ENCODE peak calls at places on chromosome 19, in seven cellular contexts. G, P, A, V, F, J and I are unnamed samples.

GRCh38 chr19:10061717-10062310 is 24.3 kb upstream of the SHFL start:
- DNase-seq in G (peak; percentile 83), P (no peak), A (no peak), V (no peak), F (no peak), J (no peak), I (no peak)

GRCh38 chr19:35757231-35757748 is 461 bp upstream of the HSPB6 start:
- DNase-seq in G (peak; percentile 46), P (no peak), A (peak; percentile 70), V (no peak), F (no peak), J (peak; percentile 24), I (no peak)

GRCh38 chr19:19642506-19643157 is 825 bp downstream of the GMIP start:
- DNase-seq in G (peak; percentile 47), P (no peak), A (peak; percentile 79), V (peak; percentile 61), F (no peak), J (no peak), I (peak; percentile 71)

GRCh38 chr19:56360841-56361240 is 32.5 kb downstream of the ZNF582 start:
- DNase-seq in G (no peak), P (no peak), A (no peak), V (no peak), F (no peak), J (no peak), I (no peak)

GRCh38 chr19:4985551-4985991 is 16.7 kb downstream of the KDM4B start:
- DNase-seq in G (no peak), P (no peak), A (peak; percentile 41), V (no peak), F (no peak), J (no peak), I (no peak)

GRCh38 chr19:4456566-4456842 is 1.1 kb downstream of the UBXN6 start:
- DNase-seq in G (peak; percentile 50), P (no peak), A (peak; percentile 55), V (peak; percentile 27), F (no peak), J (no peak), I (peak; percentile 26)

GRCh38 chr19:7961930-7962626 is 18.6 kb upstream of the TIMM44 start:
- DNase-seq in G (no peak), P (no peak), A (no peak), V (no peak), F (no peak), J (no peak), I (no peak)

GRCh38 chr19:29952646-29953045 is 10.6 kb downstream of the URI1 start:
- DNase-seq in G (no peak), P (no peak), A (no peak), V (no peak), F (no peak), J (no peak), I (no peak)

GRCh38 chr19:4737955-4738580 is 14.4 kb upstream of the DPP9 start:
- DNase-seq in G (no peak), P (no peak), A (peak; percentile 70), V (no peak), F (no peak), J (no peak), I (no peak)

GRCh38 chr19:49224856-49225255 is 67.3 kb downstream of the TRPM4 start:
- DNase-seq in G (peak; percentile 53), P (peak; percentile 56), A (peak; percentile 66), V (no peak), F (no peak), J (peak; percentile 55), I (no peak)

GRCh38 chr19:10474962-10475451 is 28.1 kb downstream of the KEAP1 start:
- DNase-seq in G (no peak), P (no peak), A (peak; percentile 1), V (no peak), F (no peak), J (no peak), I (no peak)

GRCh38 chr19:1360818-1361461 is 22.8 kb upstream of the NDUFS7 start:
- DNase-seq in G (no peak), P (no peak), A (peak; percentile 97), V (no peak), F (no peak), J (no peak), I (no peak)

GRCh38 chr19:1503089-1503924 is 9.5 kb downstream of the ADAMTSL5 start:
- DNase-seq in G (peak; percentile 83), P (no peak), A (peak; percentile 82), V (peak; percentile 74), F (no peak), J (no peak), I (peak; percentile 67)

GRCh38 chr19:1904385-1905070 is 671 bp upstream of the ADAT3 start:
- DNase-seq in G (no peak), P (peak; percentile 75), A (no peak), V (no peak), F (peak; percentile 86), J (no peak), I (peak; percentile 54)

GRCh38 chr19:7373862-7374261 is 25.1 kb downstream of the ARHGEF18 start:
- DNase-seq in G (no peak), P (no peak), A (no peak), V (no peak), F (no peak), J (peak; percentile 35), I (no peak)

GRCh38 chr19:44684892-44685847 is 13.8 kb upstream of the CEACAM16 start:
- DNase-seq in G (peak; percentile 26), P (no peak), A (no peak), V (no peak), F (no peak), J (peak; percentile 37), I (no peak)

GRCh38 chr19:5086725-5087439 is 118.0 kb downstream of the KDM4B start:
- DNase-seq in G (no peak), P (peak; percentile 76), A (peak; percentile 58), V (no peak), F (no peak), J (no peak), I (no peak)

GRCh38 chr19:55340144-55340783 is 588 bp downstream of the KMT5C start:
- DNase-seq in G (peak; percentile 38), P (no peak), A (peak; percentile 63), V (no peak), F (no peak), J (no peak), I (no peak)

GRCh38 chr19:18431351-18432197 is 6.4 kb downstream of the ISYNA1 start:
- DNase-seq in G (no peak), P (no peak), A (no peak), V (no peak), F (no peak), J (no peak), I (no peak)

GRCh38 chr19:18432275-18433038 is 5.5 kb downstream of the ISYNA1 start:
- DNase-seq in G (no peak), P (no peak), A (no peak), V (no peak), F (no peak), J (no peak), I (no peak)

GRCh38 chr19:18434411-18435184 is 3.3 kb downstream of the ISYNA1 start:
- DNase-seq in G (no peak), P (no peak), A (no peak), V (no peak), F (no peak), J (no peak), I (no peak)

GRCh38 chr19:18433735-18434398 is 4.1 kb downstream of the ISYNA1 start:
- DNase-seq in G (peak; percentile 57), P (no peak), A (peak; percentile 82), V (no peak), F (no peak), J (no peak), I (no peak)

GRCh38 chr19:18433039-18433691 is 4.8 kb downstream of the ISYNA1 start:
- DNase-seq in G (peak; percentile 54), P (no peak), A (peak; percentile 75), V (no peak), F (no peak), J (no peak), I (peak; percentile 73)
- TF ChIP-seq POLR2AphosphoS5 in G (no peak), P (no peak), A (no peak), V (peak; percentile 76), F (peak; percentile 66), J (no peak), I (peak; percentile 67)

GRCh38 chr19:15265849-15266248 is 33.6 kb upstream of the EPHX3 start:
- DNase-seq in G (no peak), P (no peak), A (peak; percentile 91), V (no peak), F (no peak), J (no peak), I (no peak)
- TF ChIP-seq TAF1 in G (no peak), P (no peak), A (no peak), V (no peak), F (no peak), J (no peak), I (no peak)

GRCh38 chr19:46345157-46345556 is 1.7 kb upstream of the PPP5C start:
- DNase-seq in G (no peak), P (no peak), A (no peak), V (no peak), F (no peak), J (no peak), I (no peak)

GRCh38 chr19:46347572-46347883 is 641 bp downstream of the PPP5C start:
- DNase-seq in G (no peak), P (no peak), A (no peak), V (no peak), F (no peak), J (no peak), I (no peak)

GRCh38 chr19:46349311-46349993 is 2.6 kb downstream of the PPP5C start:
- DNase-seq in G (no peak), P (no peak), A (no peak), V (no peak), F (no peak), J (no peak), I (no peak)

GRCh38 chr19:46347985-46348384 is 1.1 kb downstream of the PPP5C start:
- DNase-seq in G (no peak), P (no peak), A (no peak), V (no peak), F (no peak), J (no peak), I (no peak)

GRCh38 chr19:46346821-46347571 is at the start of gene PPP5C:
- DNase-seq in G (peak; percentile 98), P (peak; percentile 78), A (peak; percentile 97), V (peak; percentile 97), F (peak; percentile 66), J (peak; percentile 87), I (peak; percentile 96)
- TF ChIP-seq POLR2AphosphoS5 in G (peak; percentile 85), P (peak; percentile 65), A (peak; percentile 89), V (peak; percentile 28), F (peak; percentile 73), J (peak; percentile 84), I (peak; percentile 40)

DNA sequence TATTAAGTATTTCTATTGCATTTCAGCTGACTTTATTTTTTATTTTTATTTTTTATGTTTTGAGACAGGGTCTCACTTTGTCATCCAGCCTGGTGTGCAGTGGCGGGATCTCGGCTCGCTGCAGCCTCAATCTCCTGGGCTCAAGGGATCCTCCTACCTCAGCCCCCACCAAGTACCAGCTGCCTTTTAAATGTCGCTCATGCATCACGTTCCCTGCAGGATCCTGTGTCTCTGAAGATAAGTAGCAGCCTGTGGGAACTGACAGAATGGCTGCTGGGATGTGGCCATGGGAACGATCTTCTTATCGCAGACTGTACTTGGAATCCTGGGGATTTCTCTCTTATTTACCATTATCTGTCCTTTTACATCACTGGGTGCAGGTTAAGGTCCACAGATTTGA is 34.8 kb upstream of the ZNF331 start:
- DNase-seq in G (no peak), P (no peak), A (no peak), V (no peak), F (no peak), J (no peak), I (no peak)
- TF ChIP-seq TAF1 in G (no peak), P (no peak), A (no peak), V (no peak), F (no peak), J (no peak), I (no peak)